ENCODE peak calls at places on chromosomes 12 and 14, in seven cellular contexts. I, N, U, B, P, O and F are unnamed samples.

GRCh38 chr12:24895612-24896011 is 53.3 kb downstream of the BCAT1 start:
- DNase-seq in I (no peak), N (no peak), U (no peak), B (no peak), P (no peak), O (no peak), F (no peak)

GRCh38 chr14:54856152-54856551 is 46.5 kb downstream of the GCH1 start:
- DNase-seq in I (no peak), N (no peak), U (no peak), B (no peak), P (no peak), O (no peak), F (no peak)

GRCh38 chr12:32091696-32092095 is 15.0 kb upstream of the BICD1 start:
- DNase-seq in I (no peak), N (no peak), U (no peak), B (no peak), P (no peak), O (no peak), F (no peak)

GRCh38 chr12:78171082-78171481 is 340.4 kb downstream of the NAV3 start:
- DNase-seq in I (no peak), N (no peak), U (no peak), B (no peak), P (no peak), O (no peak), F (no peak)

GRCh38 chr12:131250951-131251315 is 297.2 kb downstream of the ADGRD1 start:
- DNase-seq in I (no peak), N (no peak), U (no peak), B (no peak), P (no peak), O (no peak), F (no peak)

GRCh38 chr12:114096461-114096860 is 130.3 kb upstream of the RBM19 start:
- DNase-seq in I (no peak), N (no peak), U (peak; percentile 17), B (no peak), P (no peak), O (no peak), F (no peak)

GRCh38 chr12:126040307-126040706 is 975.1 kb downstream of the AACS start:
- DNase-seq in I (no peak), N (no peak), U (no peak), B (no peak), P (no peak), O (no peak), F (no peak)

GRCh38 chr12:7609480-7609879 is 56.2 kb downstream of the APOBEC1 start:
- DNase-seq in I (no peak), N (no peak), U (peak; percentile 66), B (no peak), P (no peak), O (no peak), F (no peak)

GRCh38 chr14:91968280-91968679 is 20.8 kb upstream of the FBLN5 start:
- DNase-seq in I (no peak), N (no peak), U (no peak), B (no peak), P (peak; percentile 51), O (no peak), F (no peak)

GRCh38 chr14:102185360-102185759 is 45.7 kb downstream of the WDR20 start:
- DNase-seq in I (no peak), N (no peak), U (no peak), B (no peak), P (no peak), O (no peak), F (no peak)

GRCh38 chr12:55068416-55069010 is 48.7 kb downstream of the NEUROD4 start:
- DNase-seq in I (no peak), N (peak; percentile 51), U (peak; percentile 71), B (peak; percentile 20), P (peak; percentile 19), O (peak; percentile 50), F (peak; percentile 93)

GRCh38 chr12:12508612-12509011 is 54.1 kb downstream of the DUSP16 start:
- DNase-seq in I (no peak), N (no peak), U (peak; percentile 40), B (no peak), P (no peak), O (no peak), F (no peak)

GRCh38 chr12:105733579-105733978 is 403.1 kb downstream of the C12orf75 start:
- DNase-seq in I (no peak), N (no peak), U (no peak), B (no peak), P (no peak), O (no peak), F (no peak)

GRCh38 chr14:54223978-54224377 is 172.8 kb upstream of the CDKN3 start:
- DNase-seq in I (no peak), N (no peak), U (no peak), B (no peak), P (no peak), O (no peak), F (no peak)

GRCh38 chr12:50119387-50119786 is 7.4 kb downstream of the COX14 start:
- DNase-seq in I (no peak), N (no peak), U (no peak), B (no peak), P (no peak), O (no peak), F (no peak)

GRCh38 chr14:103568952-103569351 is 6.2 kb downstream of the COA8 start:
- DNase-seq in I (no peak), N (no peak), U (no peak), B (no peak), P (no peak), O (no peak), F (peak; percentile 84)

GRCh38 chr12:67193705-67194104 is 75.5 kb upstream of the CAND1 start:
- DNase-seq in I (no peak), N (no peak), U (peak; percentile 41), B (peak; percentile 1), P (peak; percentile 59), O (peak; percentile 39), F (peak; percentile 56)

GRCh38 chr12:109727039-109727723 is 13.6 kb downstream of the FAM222A start:
- DNase-seq in I (peak; percentile 72), N (no peak), U (no peak), B (no peak), P (no peak), O (no peak), F (no peak)

GRCh38 chr14:61511558-61511924 is 183.8 kb upstream of the HIF1A start:
- DNase-seq in I (no peak), N (no peak), U (no peak), B (no peak), P (peak; percentile 91), O (no peak), F (no peak)

GRCh38 chr14:58146399-58146798 is 5.6 kb downstream of the ARMH4 start:
- DNase-seq in I (no peak), N (no peak), U (no peak), B (no peak), P (no peak), O (no peak), F (peak; percentile 16)

GRCh38 chr12:100141666-100141997 is 1.0 kb downstream of the BLTP3B start:
- DNase-seq in I (no peak), N (peak; percentile 32), U (peak; percentile 91), B (peak; percentile 79), P (peak; percentile 59), O (no peak), F (peak; percentile 28)

GRCh38 chr12:107564946-107565345 is 120.7 kb upstream of the PWP1 start:
- DNase-seq in I (no peak), N (peak; percentile 7), U (peak; percentile 53), B (no peak), P (peak; percentile 33), O (peak; percentile 5), F (peak; percentile 59)

GRCh38 chr12:104930388-104931326 is 27.4 kb downstream of the SLC41A2 start:
- DNase-seq in I (no peak), N (no peak), U (peak; percentile 86), B (no peak), P (peak; percentile 76), O (no peak), F (no peak)

GRCh38 chr14:75847584-75847983 is 134.2 kb downstream of the TGFB3 start:
- DNase-seq in I (no peak), N (no peak), U (no peak), B (no peak), P (no peak), O (no peak), F (no peak)

GRCh38 chr14:72291908-72292688 is 359.9 kb downstream of the RGS6 start:
- DNase-seq in I (no peak), N (peak; percentile 15), U (peak; percentile 78), B (peak; percentile 9), P (peak; percentile 16), O (peak; percentile 49), F (peak; percentile 61)

GRCh38 chr14:75249958-75250336 is 28.7 kb upstream of the FOS start:
- DNase-seq in I (no peak), N (no peak), U (no peak), B (no peak), P (no peak), O (no peak), F (no peak)

GRCh38 chr12:54935235-54935951 is 49.2 kb downstream of the TESPA1 start:
- DNase-seq in I (no peak), N (peak; percentile 77), U (peak; percentile 93), B (peak; percentile 44), P (peak; percentile 69), O (peak; percentile 42), F (peak; percentile 38)

GRCh38 chr14:79018846-79019245 is 848.7 kb downstream of the NRXN3 start:
- DNase-seq in I (no peak), N (no peak), U (peak; percentile 76), B (no peak), P (no peak), O (no peak), F (no peak)

GRCh38 chr14:33332497-33332896 is 393.8 kb downstream of the NPAS3 start:
- DNase-seq in I (no peak), N (no peak), U (no peak), B (no peak), P (no peak), O (no peak), F (no peak)

GRCh38 chr14:69288001-69288771 is 28.2 kb downstream of the GALNT16 start:
- DNase-seq in I (no peak), N (no peak), U (peak; percentile 49), B (no peak), P (no peak), O (peak; percentile 10), F (peak; percentile 25)

GRCh38 chr14:102184678-102185040 is 45.0 kb downstream of the WDR20 start:
- DNase-seq in I (no peak), N (no peak), U (no peak), B (no peak), P (no peak), O (no peak), F (no peak)

GRCh38 chr12:69497308-69498026 is 27.3 kb downstream of the FRS2 start:
- DNase-seq in I (no peak), N (no peak), U (no peak), B (no peak), P (peak; percentile 9), O (no peak), F (no peak)

GRCh38 chr12:98998697-98999299 is 353.7 kb downstream of the APAF1 start:
- DNase-seq in I (no peak), N (peak; percentile 12), U (peak; percentile 62), B (peak; percentile 29), P (no peak), O (no peak), F (peak; percentile 47)

GRCh38 chr12:15931590-15932053 is 20.5 kb downstream of the DERA start:
- DNase-seq in I (no peak), N (no peak), U (no peak), B (no peak), P (no peak), O (no peak), F (peak; percentile 68)

GRCh38 chr14:60653388-60653690 is 4.1 kb upstream of the SIX1 start:
- DNase-seq in I (no peak), N (no peak), U (no peak), B (no peak), P (no peak), O (no peak), F (peak; percentile 31)

GRCh38 chr12:92369643-92370042 is 224.0 kb upstream of the BTG1 start:
- DNase-seq in I (no peak), N (no peak), U (peak; percentile 68), B (no peak), P (no peak), O (no peak), F (no peak)